ENCODE peak calls at places on chromosomes 11 and 22, in four cellular contexts. C is HCT116, M is endothelial cell, Y is foreskin fibroblast. J is an unnamed sample.

GRCh38 chr11:106644824-106645223 is 373.5 kb downstream of the GUCY1A2 start:
- DNase-seq in C (no peak), M (no peak), Y (peak; percentile 17), J (peak; percentile 15)

GRCh38 chr11:93525601-93526000 is 17.6 kb downstream of the SMCO4 start:
- DNase-seq in C (no peak), M (no peak), Y (peak; percentile 43), J (peak; percentile 33)

GRCh38 chr22:47561115-47561675 is 798.7 kb downstream of the TBC1D22A start:
- DNase-seq in C (no peak), M (no peak), Y (no peak), J (no peak)

GRCh38 chr11:130478204-130478701 is 29.8 kb downstream of the ADAMTS15 start:
- DNase-seq in C (no peak), M (no peak), Y (peak; percentile 99), J (peak; percentile 83)

GRCh38 chr11:7495997-7496545 is 10.8 kb downstream of the OLFML1 start:
- DNase-seq in C (no peak), M (no peak), Y (no peak), J (no peak)

GRCh38 chr11:132632641-132633124 is 899.6 kb downstream of the OPCML start:
- DNase-seq in C (no peak), M (no peak), Y (peak; percentile 98), J (peak; percentile 100)

GRCh38 chr11:20015101-20015500 is 145.2 kb downstream of the DBX1 start:
- DNase-seq in C (no peak), M (no peak), Y (no peak), J (no peak)

GRCh38 chr22:33109532-33110148 is 51.5 kb upstream of the SYN3 start:
- DNase-seq in C (no peak), M (no peak), Y (no peak), J (no peak)

GRCh38 chr11:102345923-102346322 is 1.1 kb upstream of the BIRC2 start:
- DNase-seq in C (peak; percentile 28), M (peak; percentile 26), Y (peak; percentile 67), J (peak; percentile 47)

GRCh38 chr22:18065256-18065655 is 12.5 kb upstream of the PEX26 start:
- DNase-seq in C (no peak), M (no peak), Y (no peak), J (no peak)

GRCh38 chr11:18836415-18836814 is 44.8 kb upstream of the PTPN5 start:
- DNase-seq in C (no peak), M (no peak), Y (peak; percentile 2), J (peak; percentile 7)

GRCh38 chr22:47355388-47355725 is 592.9 kb downstream of the TBC1D22A start:
- DNase-seq in C (no peak), M (no peak), Y (no peak), J (no peak)

GRCh38 chr11:48148749-48149148 is 67.9 kb upstream of the OR4B1 start:
- DNase-seq in C (no peak), M (no peak), Y (no peak), J (no peak)

GRCh38 chr11:27471067-27471587 is 1.5 kb downstream of the LGR4 start:
- DNase-seq in C (no peak), M (peak; percentile 9), Y (no peak), J (no peak)

GRCh38 chr11:77115181-77115611 is 12.6 kb downstream of the OMP start:
- DNase-seq in C (no peak), M (peak; percentile 27), Y (no peak), J (no peak)

GRCh38 chr11:134098566-134099184 is 29.8 kb downstream of the JAM3 start:
- DNase-seq in C (peak; percentile 27), M (no peak), Y (no peak), J (no peak)
- TF ChIP-seq CTCF in C (peak; percentile 57), M (no peak), Y (no peak), J (peak; percentile 20)

GRCh38 chr22:45064313-45065268 is 54.8 kb upstream of the PHF21B start:
- DNase-seq in C (no peak), M (no peak), Y (peak; percentile 85), J (peak; percentile 55)

GRCh38 chr22:45065726-45066125 is 55.9 kb upstream of the PHF21B start:
- DNase-seq in C (no peak), M (no peak), Y (no peak), J (no peak)

GRCh38 chr22:45058622-45058912 is 48.8 kb upstream of the PHF21B start:
- DNase-seq in C (no peak), M (no peak), Y (no peak), J (no peak)

GRCh38 chr22:45059296-45059695 is 49.5 kb upstream of the PHF21B start:
- DNase-seq in C (no peak), M (no peak), Y (no peak), J (no peak)

DNA sequence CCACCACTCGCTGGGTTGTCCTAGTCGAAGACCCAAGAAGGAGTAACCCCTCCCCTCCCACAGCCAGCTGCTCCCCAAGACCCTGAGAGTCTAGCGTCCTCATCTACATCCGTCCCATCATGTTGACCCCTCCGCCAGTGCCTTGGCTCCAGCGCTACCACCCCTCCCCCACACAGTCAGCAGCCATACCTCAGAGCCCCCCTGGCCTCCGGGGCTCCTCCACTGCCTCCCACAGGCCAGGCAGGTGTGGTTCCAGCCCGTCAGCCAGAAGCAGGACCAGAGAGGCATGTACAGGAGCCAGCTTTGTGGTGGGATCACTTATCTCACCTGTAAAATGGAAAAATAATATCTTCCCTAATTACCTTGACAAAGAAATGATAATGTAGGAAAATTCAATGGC is 51.5 kb upstream of the PHF21B start:
- DNase-seq in C (no peak), M (no peak), Y (no peak), J (no peak)
- TF ChIP-seq CTCF in C (no peak), M (no peak), Y (no peak), J (no peak)

GRCh38 chr22:22195265-22196017 is 49.1 kb upstream of the VPREB1 start:
- DNase-seq in C (peak; percentile 81), M (peak; percentile 80), Y (peak; percentile 61), J (peak; percentile 45)
- TF ChIP-seq CTCF in C (peak; percentile 96), M (peak; percentile 97), Y (peak; percentile 71), J (peak; percentile 93)

DNA sequence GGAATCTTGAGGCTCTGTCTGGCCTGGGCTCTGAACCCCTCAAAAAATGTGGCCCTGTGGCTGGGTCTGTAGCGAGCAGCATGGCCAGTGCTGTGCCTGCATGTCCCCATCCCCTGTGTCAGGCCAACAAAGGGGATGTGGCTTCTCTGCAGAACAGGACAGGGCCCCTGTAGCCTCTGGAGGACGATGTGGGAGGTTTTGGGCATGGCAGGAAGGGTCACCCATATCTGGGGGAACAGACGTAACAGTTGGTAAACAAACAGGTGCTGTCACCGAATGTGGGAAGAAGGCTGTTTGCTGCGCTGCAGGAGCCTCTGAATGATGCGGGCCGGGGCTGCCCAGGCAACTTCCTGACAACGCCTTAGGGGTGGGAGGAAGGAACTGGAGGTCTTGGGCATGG is 35.0 kb downstream of the LRP5 start:
- DNase-seq in C (no peak), M (no peak), Y (no peak), J (no peak)
- TF ChIP-seq CTCF in C (no peak), M (no peak), Y (no peak), J (no peak)

GRCh38 chr11:17793642-17794170 is 59.1 kb downstream of the KCNC1 start:
- DNase-seq in C (no peak), M (no peak), Y (no peak), J (no peak)

GRCh38 chr11:17788084-17788483 is 53.5 kb downstream of the KCNC1 start:
- DNase-seq in C (no peak), M (no peak), Y (no peak), J (no peak)

GRCh38 chr11:17790453-17790852 is 55.9 kb downstream of the KCNC1 start:
- DNase-seq in C (no peak), M (no peak), Y (peak; percentile 82), J (peak; percentile 52)

GRCh38 chr11:17792161-17792560 is 57.6 kb downstream of the KCNC1 start:
- DNase-seq in C (no peak), M (no peak), Y (no peak), J (no peak)

DNA sequence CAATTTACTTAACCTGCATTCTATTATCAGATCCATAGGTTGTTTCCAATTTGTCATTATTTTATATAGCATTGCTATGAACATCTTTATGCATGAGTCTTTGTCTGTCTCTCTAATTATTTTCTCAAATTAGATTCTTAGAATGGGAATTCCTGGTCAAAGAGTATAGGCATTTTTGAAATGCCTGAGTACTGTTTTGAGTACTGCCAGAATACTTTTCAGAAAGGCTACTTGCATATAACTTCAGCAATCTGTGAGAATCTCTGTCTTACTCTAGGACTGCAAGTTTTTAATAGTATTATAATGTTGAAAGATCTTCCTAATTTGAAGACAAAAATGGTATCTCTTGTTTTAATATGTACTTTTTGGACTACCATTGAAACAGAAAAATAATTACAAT is 56.6 kb downstream of the KCNC1 start:
- DNase-seq in C (no peak), M (no peak), Y (peak; percentile 23), J (peak; percentile 13)
- TF ChIP-seq CTCF in C (no peak), M (no peak), Y (no peak), J (no peak)

GRCh38 chr22:48943567-48944432 is 883.9 kb downstream of the BRD1 start:
- DNase-seq in C (no peak), M (peak; percentile 76), Y (no peak), J (no peak)
- TF ChIP-seq CTCF in C (peak; percentile 86), M (peak; percentile 67), Y (no peak), J (peak; percentile 40)

GRCh38 chr11:12540913-12541587 is 133.2 kb upstream of the TEAD1 start:
- DNase-seq in C (no peak), M (no peak), Y (peak; percentile 93), J (peak; percentile 91)
- TF ChIP-seq CTCF in C (no peak), M (no peak), Y (peak; percentile 54), J (peak; percentile 62)

GRCh38 chr22:43110444-43110926 is at the start of gene BIK:
- DNase-seq in C (no peak), M (peak; percentile 50), Y (peak; percentile 61), J (no peak)
- TF ChIP-seq CTCF in C (no peak), M (no peak), Y (peak; percentile 12), J (peak; percentile 39)

GRCh38 chr11:59182457-59183151 is 10.7 kb downstream of the DTX4 start:
- DNase-seq in C (no peak), M (no peak), Y (no peak), J (no peak)
- TF ChIP-seq CTCF in C (peak; percentile 78), M (peak; percentile 41), Y (no peak), J (peak; percentile 49)

GRCh38 chr11:35554491-35555237 is 29.2 kb upstream of the PAMR1 start:
- DNase-seq in C (no peak), M (no peak), Y (peak; percentile 73), J (peak; percentile 56)
- TF ChIP-seq CTCF in C (peak; percentile 49), M (peak; percentile 53), Y (peak; percentile 55), J (peak; percentile 75)

J was measured in HFFc6.